ENCODE peak calls at places on chromosomes 16 and 17, in eight cellular contexts. P is HCT116, Z is HepG2, V is K562, O is GM23338, D is GM12878, A is upper lobe of left lung, T is Panc1. H is an unnamed sample.

GRCh38 chr16:87809150-87809902 is 43.5 kb upstream of the KLHDC4 start:
- ATAC-seq in P (no peak), Z (peak; percentile 45), V (peak; percentile 2), O (no peak), D (peak; percentile 78), A (no peak), T (no peak), H (no peak)

GRCh38 chr17:15462962-15463361 is 4.5 kb downstream of the CDRT4 start:
- ATAC-seq in P (no peak), Z (no peak), V (no peak), O (no peak), D (no peak), A (no peak), T (no peak), H (peak; percentile 62)

GRCh38 chr17:17001076-17001777 is 29.3 kb upstream of the TNFRSF13B start:
- ATAC-seq in P (peak; percentile 35), Z (peak; percentile 7), V (peak; percentile 38), O (peak; percentile 18), D (peak; percentile 20), A (no peak), T (peak; percentile 24), H (no peak)

GRCh38 chr16:46859719-46860152 is 24.4 kb upstream of the GPT2 start:
- ATAC-seq in P (peak; percentile 93), Z (peak; percentile 51), V (peak; percentile 81), O (peak; percentile 28), D (peak; percentile 12), A (peak; percentile 76), T (peak; percentile 81), H (no peak)

GRCh38 chr17:81371910-81372760 is 23.1 kb upstream of the BAHCC1 start:
- ATAC-seq in P (peak; percentile 92), Z (peak; percentile 82), V (peak; percentile 94), O (peak; percentile 86), D (no peak), A (peak; percentile 79), T (peak; percentile 90), H (peak; percentile 68)

GRCh38 chr16:11386054-11386680 is 40.9 kb downstream of the RMI2 start:
- ATAC-seq in P (no peak), Z (no peak), V (no peak), O (no peak), D (peak; percentile 61), A (no peak), T (no peak), H (no peak)

GRCh38 chr17:27478901-27479531 is 22.8 kb downstream of the KSR1 start:
- ATAC-seq in P (peak; percentile 70), Z (no peak), V (peak; percentile 20), O (no peak), D (no peak), A (no peak), T (no peak), H (no peak)

GRCh38 chr17:27466748-27467375 is 10.6 kb downstream of the KSR1 start:
- ATAC-seq in P (no peak), Z (no peak), V (peak; percentile 60), O (peak; percentile 35), D (peak; percentile 79), A (peak; percentile 58), T (no peak), H (peak; percentile 31)

GRCh38 chr17:47252209-47252608 is 1.4 kb upstream of the ITGB3 start:
- ATAC-seq in P (no peak), Z (peak; percentile 84), V (no peak), O (no peak), D (no peak), A (no peak), T (no peak), H (no peak)

GRCh38 chr16:46961373-46962353 is 11.8 kb downstream of the DNAJA2 start:
- ATAC-seq in P (no peak), Z (no peak), V (no peak), O (no peak), D (peak; percentile 89), A (peak; percentile 55), T (no peak), H (no peak)

GRCh38 chr16:11370084-11370931 is 25.0 kb downstream of the RMI2 start:
- ATAC-seq in P (no peak), Z (peak; percentile 70), V (no peak), O (no peak), D (peak; percentile 93), A (peak; percentile 60), T (no peak), H (no peak)

GRCh38 chr16:72597938-72598337 is 426.0 kb upstream of the PMFBP1 start:
- ATAC-seq in P (no peak), Z (no peak), V (no peak), O (no peak), D (peak; percentile 65), A (no peak), T (no peak), H (no peak)

GRCh38 chr17:57665696-57666095 is 79.4 kb downstream of the CCDC182 start:
- ATAC-seq in P (no peak), Z (no peak), V (no peak), O (peak; percentile 6), D (no peak), A (no peak), T (no peak), H (no peak)

GRCh38 chr17:57898487-57899311 is 48.9 kb upstream of the MRPS23 start:
- ATAC-seq in P (peak; percentile 38), Z (peak; percentile 61), V (no peak), O (peak; percentile 92), D (no peak), A (peak; percentile 84), T (peak; percentile 39), H (peak; percentile 74)

GRCh38 chr17:79892457-79893236 is 53.4 kb upstream of the CBX4 start:
- ATAC-seq in P (peak; percentile 73), Z (no peak), V (no peak), O (no peak), D (no peak), A (peak; percentile 32), T (no peak), H (no peak)

GRCh38 chr16:426115-426905 is 861 bp downstream of the RAB11FIP3 start:
- ATAC-seq in P (no peak), Z (peak; percentile 14), V (peak; percentile 10), O (peak; percentile 24), D (peak; percentile 8), A (no peak), T (no peak), H (peak; percentile 5)

GRCh38 chr17:8857919-8858318 is 9.6 kb downstream of the PIK3R6 start:
- ATAC-seq in P (no peak), Z (no peak), V (no peak), O (no peak), D (peak; percentile 40), A (no peak), T (no peak), H (no peak)

GRCh38 chr16:11526921-11527320 is 59.8 kb downstream of the LITAF start:
- ATAC-seq in P (no peak), Z (no peak), V (no peak), O (peak; percentile 80), D (peak; percentile 59), A (no peak), T (no peak), H (no peak)

GRCh38 chr17:62627904-62628603 is 584 bp downstream of the MRC2 start:
- ATAC-seq in P (peak; percentile 39), Z (peak; percentile 27), V (peak; percentile 10), O (peak; percentile 5), D (peak; percentile 40), A (peak; percentile 58), T (peak; percentile 28), H (peak; percentile 39)

GRCh38 chr17:41340934-41341861 is 9.4 kb downstream of the KRT33A start:
- ATAC-seq in P (no peak), Z (no peak), V (no peak), O (no peak), D (peak; percentile 63), A (no peak), T (no peak), H (no peak)

GRCh38 chr17:27459433-27459832 is 3.2 kb downstream of the KSR1 start:
- ATAC-seq in P (no peak), Z (peak; percentile 1), V (no peak), O (no peak), D (no peak), A (no peak), T (no peak), H (no peak)

GRCh38 chr16:16007743-16008111 is 58.3 kb downstream of the ABCC1 start:
- ATAC-seq in P (no peak), Z (no peak), V (no peak), O (no peak), D (peak; percentile 89), A (no peak), T (no peak), H (no peak)
- TF ChIP-seq POLR2AphosphoS5 in P (no peak), Z (no peak), V (no peak), O (no peak), D (peak; percentile 63), A (no peak), T (no peak), H (no peak)

DNA sequence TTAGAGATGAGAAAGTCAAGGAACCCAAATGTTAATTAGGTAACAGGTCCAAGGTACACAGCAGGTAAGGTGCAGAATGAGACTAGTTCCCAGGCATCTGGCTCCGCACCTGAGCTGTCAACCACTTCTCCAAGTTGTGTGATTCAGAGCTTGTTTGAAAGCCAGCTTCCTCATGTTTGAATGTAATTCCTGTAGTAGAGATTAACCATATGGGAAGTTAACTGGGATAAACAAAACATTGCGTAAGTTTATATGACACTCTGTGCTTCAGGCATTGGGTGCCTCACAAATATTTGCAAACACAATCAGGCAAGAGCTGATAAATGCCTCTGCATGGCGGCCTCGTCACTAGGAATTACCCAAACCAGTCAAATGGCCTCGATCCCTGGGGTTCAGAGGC is 27.8 kb upstream of the CPHXL start:
- ATAC-seq in P (no peak), Z (no peak), V (no peak), O (no peak), D (no peak), A (no peak), T (no peak), H (no peak)
- TF ChIP-seq POLR2AphosphoS5 in P (no peak), Z (no peak), V (no peak), O (no peak), D (no peak), A (no peak), T (no peak), H (no peak)

GRCh38 chr17:45939398-45939797 is 45.0 kb downstream of the MAPT start:
- ATAC-seq in P (no peak), Z (no peak), V (no peak), O (no peak), D (no peak), A (no peak), T (no peak), H (no peak)

GRCh38 chr17:45941395-45941794 is 47.0 kb downstream of the MAPT start:
- ATAC-seq in P (no peak), Z (no peak), V (no peak), O (no peak), D (no peak), A (no peak), T (no peak), H (no peak)

GRCh38 chr17:45940293-45940692 is 45.9 kb downstream of the MAPT start:
- ATAC-seq in P (no peak), Z (no peak), V (no peak), O (no peak), D (no peak), A (no peak), T (no peak), H (no peak)

GRCh38 chr17:45942284-45942683 is 47.9 kb downstream of the MAPT start:
- ATAC-seq in P (no peak), Z (no peak), V (no peak), O (peak; percentile 82), D (no peak), A (peak; percentile 38), T (no peak), H (peak; percentile 90)

GRCh38 chr17:45940826-45941225 is 46.5 kb downstream of the MAPT start:
- ATAC-seq in P (no peak), Z (no peak), V (no peak), O (no peak), D (no peak), A (no peak), T (no peak), H (peak; percentile 36)
- TF ChIP-seq POLR2AphosphoS5 in P (no peak), Z (no peak), V (no peak), O (no peak), D (no peak), A (no peak), T (no peak), H (no peak)

GRCh38 chr17:67528751-67529436 is 151.8 kb downstream of the PITPNC1 start:
- ATAC-seq in P (peak; percentile 99), Z (peak; percentile 100), V (peak; percentile 52), O (peak; percentile 90), D (no peak), A (peak; percentile 95), T (peak; percentile 97), H (peak; percentile 91)
- TF ChIP-seq POLR2AphosphoS5 in P (peak; percentile 57), Z (no peak), V (no peak), O (no peak), D (no peak), A (peak; percentile 33), T (no peak), H (peak; percentile 59)